ENCODE peak calls at places on chromosomes 13 and 19, in ten cellular contexts. One of them, this sample, is unnamed.

GRCh38 chr13:74077375-74077774 is 56.8 kb downstream of the KLF12 start:
- DNase-seq in CD8-positive, alpha-beta memory T cell: no peak
- DNase-seq in SJSA1: no peak
- DNase-seq in neural progenitor cell: no peak
- DNase-seq in ovary: no peak
- DNase-seq in RWPE1: no peak
- DNase-seq in dorsolateral prefrontal cortex: no peak
- DNase-seq in naive thymus-derived CD4-positive, alpha-beta T cell: no peak
- DNase-seq in effector memory CD4-positive, alpha-beta T cell: no peak
- DNase-seq in fibroblast of lung: no peak
- DNase-seq in this sample: no peak

GRCh38 chr13:86409466-86410241 is 610.4 kb upstream of the SLITRK6 start:
- DNase-seq in CD8-positive, alpha-beta memory T cell: no peak
- DNase-seq in SJSA1: no peak
- DNase-seq in neural progenitor cell: no peak
- DNase-seq in ovary: no peak
- DNase-seq in RWPE1: no peak
- DNase-seq in dorsolateral prefrontal cortex: no peak
- DNase-seq in naive thymus-derived CD4-positive, alpha-beta T cell: no peak
- DNase-seq in effector memory CD4-positive, alpha-beta T cell: no peak
- DNase-seq in fibroblast of lung: no peak
- DNase-seq in this sample: no peak

GRCh38 chr19:23351806-23352205 is 43.5 kb downstream of the ZNF91 start:
- DNase-seq in CD8-positive, alpha-beta memory T cell: no peak
- DNase-seq in SJSA1: no peak
- DNase-seq in neural progenitor cell: no peak
- DNase-seq in ovary: no peak
- DNase-seq in RWPE1: no peak
- DNase-seq in dorsolateral prefrontal cortex: no peak
- DNase-seq in naive thymus-derived CD4-positive, alpha-beta T cell: no peak
- DNase-seq in effector memory CD4-positive, alpha-beta T cell: no peak
- DNase-seq in fibroblast of lung: no peak
- DNase-seq in this sample: no peak

GRCh38 chr19:17522988-17523872 is 11.8 kb downstream of the PGLS start:
- DNase-seq in CD8-positive, alpha-beta memory T cell: peak
- DNase-seq in SJSA1: no peak
- DNase-seq in neural progenitor cell: no peak
- DNase-seq in ovary: no peak
- DNase-seq in RWPE1: no peak
- DNase-seq in dorsolateral prefrontal cortex: no peak
- DNase-seq in naive thymus-derived CD4-positive, alpha-beta T cell: peak
- DNase-seq in effector memory CD4-positive, alpha-beta T cell: no peak
- DNase-seq in fibroblast of lung: no peak
- DNase-seq in this sample: no peak

GRCh38 chr13:110409581-110409992 is 102.5 kb downstream of the COL4A2 start:
- DNase-seq in CD8-positive, alpha-beta memory T cell: no peak
- DNase-seq in SJSA1: peak
- DNase-seq in neural progenitor cell: no peak
- DNase-seq in ovary: no peak
- DNase-seq in RWPE1: no peak
- DNase-seq in dorsolateral prefrontal cortex: no peak
- DNase-seq in naive thymus-derived CD4-positive, alpha-beta T cell: no peak
- DNase-seq in effector memory CD4-positive, alpha-beta T cell: no peak
- DNase-seq in fibroblast of lung: peak
- DNase-seq in this sample: no peak

GRCh38 chr19:45231891-45232290 is 13.3 kb downstream of the EXOC3L2 start:
- DNase-seq in CD8-positive, alpha-beta memory T cell: no peak
- DNase-seq in SJSA1: no peak
- DNase-seq in neural progenitor cell: no peak
- DNase-seq in ovary: no peak
- DNase-seq in RWPE1: peak
- DNase-seq in dorsolateral prefrontal cortex: no peak
- DNase-seq in naive thymus-derived CD4-positive, alpha-beta T cell: no peak
- DNase-seq in effector memory CD4-positive, alpha-beta T cell: no peak
- DNase-seq in fibroblast of lung: no peak
- DNase-seq in this sample: peak

GRCh38 chr19:42088471-42089190 is 12.7 kb downstream of the ZNF574 start:
- DNase-seq in CD8-positive, alpha-beta memory T cell: no peak
- DNase-seq in SJSA1: peak
- DNase-seq in neural progenitor cell: no peak
- DNase-seq in ovary: no peak
- DNase-seq in RWPE1: no peak
- DNase-seq in dorsolateral prefrontal cortex: no peak
- DNase-seq in naive thymus-derived CD4-positive, alpha-beta T cell: no peak
- DNase-seq in effector memory CD4-positive, alpha-beta T cell: no peak
- DNase-seq in fibroblast of lung: peak
- DNase-seq in this sample: no peak

GRCh38 chr13:42498521-42498920 is 75.4 kb upstream of the TNFSF11 start:
- DNase-seq in CD8-positive, alpha-beta memory T cell: no peak
- DNase-seq in SJSA1: no peak
- DNase-seq in neural progenitor cell: no peak
- DNase-seq in ovary: no peak
- DNase-seq in RWPE1: no peak
- DNase-seq in dorsolateral prefrontal cortex: no peak
- DNase-seq in naive thymus-derived CD4-positive, alpha-beta T cell: no peak
- DNase-seq in effector memory CD4-positive, alpha-beta T cell: no peak
- DNase-seq in fibroblast of lung: no peak
- DNase-seq in this sample: no peak

DNA sequence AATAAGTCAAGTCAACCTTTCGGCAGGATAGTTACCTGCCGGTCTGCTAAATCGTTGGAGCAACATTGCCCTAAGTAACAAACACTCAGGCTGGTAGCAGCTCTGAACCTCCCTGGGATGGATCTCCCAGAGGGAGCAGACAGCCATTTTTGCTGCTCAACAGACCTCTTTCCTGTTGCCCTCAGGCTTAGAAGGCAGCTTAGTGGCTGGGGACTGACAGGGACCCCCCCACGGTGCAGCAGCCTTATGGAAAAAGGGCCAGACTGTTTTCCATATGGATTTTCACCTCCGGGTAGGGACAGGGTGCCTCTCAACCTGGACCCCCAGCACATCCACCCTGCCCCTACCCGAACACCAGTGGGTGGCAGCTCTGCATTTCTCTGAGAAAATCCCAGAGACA is 49.7 kb downstream of the UBL3 start:
- DNase-seq in CD8-positive, alpha-beta memory T cell: no peak
- DNase-seq in SJSA1: no peak
- DNase-seq in neural progenitor cell: peak
- DNase-seq in ovary: no peak
- DNase-seq in RWPE1: no peak
- DNase-seq in dorsolateral prefrontal cortex: no peak
- DNase-seq in naive thymus-derived CD4-positive, alpha-beta T cell: no peak
- DNase-seq in effector memory CD4-positive, alpha-beta T cell: no peak
- DNase-seq in fibroblast of lung: no peak
- DNase-seq in this sample: no peak
- H3K27ac ChIP-seq in CD8-positive, alpha-beta memory T cell: no peak
- H3K27ac ChIP-seq in SJSA1: no peak
- H3K27ac ChIP-seq in neural progenitor cell: no peak
- H3K27ac ChIP-seq in ovary: no peak
- H3K27ac ChIP-seq in RWPE1: no peak
- H3K27ac ChIP-seq in dorsolateral prefrontal cortex: no peak
- H3K27ac ChIP-seq in naive thymus-derived CD4-positive, alpha-beta T cell: no peak
- H3K27ac ChIP-seq in effector memory CD4-positive, alpha-beta T cell: no peak
- H3K27ac ChIP-seq in fibroblast of lung: no peak
- H3K27ac ChIP-seq in this sample: no peak

GRCh38 chr13:98206946-98207345 is 29.9 kb upstream of the RNF113B start:
- DNase-seq in CD8-positive, alpha-beta memory T cell: no peak
- DNase-seq in SJSA1: peak
- DNase-seq in neural progenitor cell: no peak
- DNase-seq in ovary: no peak
- DNase-seq in RWPE1: no peak
- DNase-seq in dorsolateral prefrontal cortex: no peak
- DNase-seq in naive thymus-derived CD4-positive, alpha-beta T cell: no peak
- DNase-seq in effector memory CD4-positive, alpha-beta T cell: no peak
- DNase-seq in fibroblast of lung: peak
- DNase-seq in this sample: no peak

GRCh38 chr13:98204546-98204945 is 27.5 kb upstream of the RNF113B start:
- DNase-seq in CD8-positive, alpha-beta memory T cell: no peak
- DNase-seq in SJSA1: no peak
- DNase-seq in neural progenitor cell: no peak
- DNase-seq in ovary: no peak
- DNase-seq in RWPE1: no peak
- DNase-seq in dorsolateral prefrontal cortex: no peak
- DNase-seq in naive thymus-derived CD4-positive, alpha-beta T cell: no peak
- DNase-seq in effector memory CD4-positive, alpha-beta T cell: no peak
- DNase-seq in fibroblast of lung: no peak
- DNase-seq in this sample: no peak

GRCh38 chr13:98208606-98209005 is 31.5 kb upstream of the RNF113B start:
- DNase-seq in CD8-positive, alpha-beta memory T cell: no peak
- DNase-seq in SJSA1: no peak
- DNase-seq in neural progenitor cell: no peak
- DNase-seq in ovary: no peak
- DNase-seq in RWPE1: no peak
- DNase-seq in dorsolateral prefrontal cortex: no peak
- DNase-seq in naive thymus-derived CD4-positive, alpha-beta T cell: no peak
- DNase-seq in effector memory CD4-positive, alpha-beta T cell: no peak
- DNase-seq in fibroblast of lung: no peak
- DNase-seq in this sample: no peak

GRCh38 chr13:98203641-98204326 is 26.7 kb upstream of the RNF113B start:
- DNase-seq in CD8-positive, alpha-beta memory T cell: no peak
- DNase-seq in SJSA1: no peak
- DNase-seq in neural progenitor cell: no peak
- DNase-seq in ovary: no peak
- DNase-seq in RWPE1: no peak
- DNase-seq in dorsolateral prefrontal cortex: no peak
- DNase-seq in naive thymus-derived CD4-positive, alpha-beta T cell: no peak
- DNase-seq in effector memory CD4-positive, alpha-beta T cell: no peak
- DNase-seq in fibroblast of lung: peak
- DNase-seq in this sample: no peak

DNA sequence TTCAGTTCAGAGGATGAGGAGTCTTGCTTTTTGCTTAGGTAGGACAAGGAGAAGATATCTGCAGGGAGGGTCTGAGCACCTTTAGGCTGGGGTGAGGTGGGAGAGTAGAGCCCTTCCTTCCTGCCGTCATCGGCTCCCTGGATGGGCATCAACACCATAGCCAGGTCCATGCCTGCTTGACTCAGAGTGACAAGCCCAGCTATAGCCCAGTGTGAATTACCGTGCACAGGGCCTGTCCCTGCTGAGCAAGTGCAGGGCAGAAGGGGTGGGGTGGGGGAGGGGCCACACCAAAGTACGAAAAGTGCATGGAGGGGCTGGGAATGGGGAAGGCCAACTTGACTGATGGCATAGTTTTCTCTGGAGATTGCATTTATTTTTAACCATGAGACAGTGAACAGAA is 30.3 kb upstream of the RNF113B start:
- DNase-seq in CD8-positive, alpha-beta memory T cell: no peak
- DNase-seq in SJSA1: peak
- DNase-seq in neural progenitor cell: no peak
- DNase-seq in ovary: no peak
- DNase-seq in RWPE1: no peak
- DNase-seq in dorsolateral prefrontal cortex: no peak
- DNase-seq in naive thymus-derived CD4-positive, alpha-beta T cell: no peak
- DNase-seq in effector memory CD4-positive, alpha-beta T cell: no peak
- DNase-seq in fibroblast of lung: peak
- DNase-seq in this sample: no peak
- H3K27ac ChIP-seq in CD8-positive, alpha-beta memory T cell: no peak
- H3K27ac ChIP-seq in SJSA1: peak
- H3K27ac ChIP-seq in neural progenitor cell: no peak
- H3K27ac ChIP-seq in ovary: no peak
- H3K27ac ChIP-seq in RWPE1: no peak
- H3K27ac ChIP-seq in dorsolateral prefrontal cortex: no peak
- H3K27ac ChIP-seq in naive thymus-derived CD4-positive, alpha-beta T cell: no peak
- H3K27ac ChIP-seq in effector memory CD4-positive, alpha-beta T cell: no peak
- H3K27ac ChIP-seq in fibroblast of lung: peak
- H3K27ac ChIP-seq in this sample: peak

DNA sequence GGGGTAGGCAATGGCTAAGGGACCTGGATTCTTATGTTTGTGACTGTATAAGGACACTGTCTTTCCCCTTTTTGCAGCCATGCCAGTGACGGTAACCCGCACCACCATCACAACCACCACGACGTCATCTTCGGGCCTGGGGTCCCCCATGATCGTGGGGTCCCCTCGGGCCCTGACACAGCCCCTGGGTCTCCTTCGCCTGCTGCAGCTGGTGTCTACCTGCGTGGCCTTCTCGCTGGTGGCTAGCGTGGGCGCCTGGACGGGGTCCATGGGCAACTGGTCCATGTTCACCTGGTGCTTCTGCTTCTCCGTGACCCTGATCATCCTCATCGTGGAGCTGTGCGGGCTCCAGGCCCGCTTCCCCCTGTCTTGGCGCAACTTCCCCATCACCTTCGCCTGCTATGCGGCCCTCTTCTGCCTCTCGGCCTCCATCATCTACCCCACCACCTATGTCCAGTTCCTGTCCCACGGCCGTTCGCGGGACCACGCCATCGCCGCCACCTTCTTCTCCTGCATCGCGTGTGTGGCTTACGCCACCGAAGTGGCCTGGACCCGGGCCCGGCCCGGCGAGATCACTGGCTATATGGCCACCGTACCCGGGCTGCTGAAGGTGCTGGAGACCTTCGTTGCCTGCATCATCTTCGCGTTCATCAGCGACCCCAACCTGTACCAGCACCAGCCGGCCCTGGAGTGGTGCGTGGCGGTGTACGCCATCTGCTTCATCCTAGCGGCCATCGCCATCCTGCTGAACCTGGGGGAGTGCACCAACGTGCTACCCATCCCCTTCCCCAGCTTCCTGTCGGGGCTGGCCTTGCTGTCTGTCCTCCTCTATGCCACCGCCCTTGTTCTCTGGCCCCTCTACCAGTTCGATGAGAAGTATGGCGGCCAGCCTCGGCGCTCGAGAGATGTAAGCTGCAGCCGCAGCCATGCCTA is 6.0 kb downstream of the MYADM start:
- DNase-seq in CD8-positive, alpha-beta memory T cell: peak
- DNase-seq in SJSA1: no peak
- DNase-seq in neural progenitor cell: no peak
- DNase-seq in ovary: no peak
- DNase-seq in RWPE1: no peak
- DNase-seq in dorsolateral prefrontal cortex: no peak
- DNase-seq in naive thymus-derived CD4-positive, alpha-beta T cell: no peak
- DNase-seq in effector memory CD4-positive, alpha-beta T cell: no peak
- DNase-seq in fibroblast of lung: no peak
- DNase-seq in this sample: no peak
- H3K27ac ChIP-seq in CD8-positive, alpha-beta memory T cell: no peak
- H3K27ac ChIP-seq in SJSA1: no peak
- H3K27ac ChIP-seq in neural progenitor cell: no peak
- H3K27ac ChIP-seq in ovary: no peak
- H3K27ac ChIP-seq in RWPE1: peak
- H3K27ac ChIP-seq in dorsolateral prefrontal cortex: no peak
- H3K27ac ChIP-seq in naive thymus-derived CD4-positive, alpha-beta T cell: peak
- H3K27ac ChIP-seq in effector memory CD4-positive, alpha-beta T cell: no peak
- H3K27ac ChIP-seq in fibroblast of lung: no peak
- H3K27ac ChIP-seq in this sample: no peak

GRCh38 chr19:30449191-30449590 is 77.0 kb downstream of the ZNF536 start:
- DNase-seq in CD8-positive, alpha-beta memory T cell: no peak
- DNase-seq in SJSA1: no peak
- DNase-seq in neural progenitor cell: no peak
- DNase-seq in ovary: no peak
- DNase-seq in RWPE1: no peak
- DNase-seq in dorsolateral prefrontal cortex: no peak
- DNase-seq in naive thymus-derived CD4-positive, alpha-beta T cell: no peak
- DNase-seq in effector memory CD4-positive, alpha-beta T cell: no peak
- DNase-seq in fibroblast of lung: no peak
- DNase-seq in this sample: no peak

GRCh38 chr19:30450101-30450500 is 77.9 kb downstream of the ZNF536 start:
- DNase-seq in CD8-positive, alpha-beta memory T cell: no peak
- DNase-seq in SJSA1: no peak
- DNase-seq in neural progenitor cell: peak
- DNase-seq in ovary: peak
- DNase-seq in RWPE1: no peak
- DNase-seq in dorsolateral prefrontal cortex: peak
- DNase-seq in naive thymus-derived CD4-positive, alpha-beta T cell: no peak
- DNase-seq in effector memory CD4-positive, alpha-beta T cell: no peak
- DNase-seq in fibroblast of lung: peak
- DNase-seq in this sample: no peak

GRCh38 chr19:30450945-30451344 is 78.8 kb downstream of the ZNF536 start:
- DNase-seq in CD8-positive, alpha-beta memory T cell: no peak
- DNase-seq in SJSA1: no peak
- DNase-seq in neural progenitor cell: peak
- DNase-seq in ovary: no peak
- DNase-seq in RWPE1: no peak
- DNase-seq in dorsolateral prefrontal cortex: no peak
- DNase-seq in naive thymus-derived CD4-positive, alpha-beta T cell: no peak
- DNase-seq in effector memory CD4-positive, alpha-beta T cell: no peak
- DNase-seq in fibroblast of lung: no peak
- DNase-seq in this sample: no peak

GRCh38 chr19:30448386-30449130 is 76.4 kb downstream of the ZNF536 start:
- DNase-seq in CD8-positive, alpha-beta memory T cell: no peak
- DNase-seq in SJSA1: no peak
- DNase-seq in neural progenitor cell: peak
- DNase-seq in ovary: no peak
- DNase-seq in RWPE1: no peak
- DNase-seq in dorsolateral prefrontal cortex: no peak
- DNase-seq in naive thymus-derived CD4-positive, alpha-beta T cell: no peak
- DNase-seq in effector memory CD4-positive, alpha-beta T cell: no peak
- DNase-seq in fibroblast of lung: no peak
- DNase-seq in this sample: no peak

GRCh38 chr19:30449673-30450072 is 77.5 kb downstream of the ZNF536 start:
- DNase-seq in CD8-positive, alpha-beta memory T cell: no peak
- DNase-seq in SJSA1: no peak
- DNase-seq in neural progenitor cell: peak
- DNase-seq in ovary: no peak
- DNase-seq in RWPE1: no peak
- DNase-seq in dorsolateral prefrontal cortex: no peak
- DNase-seq in naive thymus-derived CD4-positive, alpha-beta T cell: no peak
- DNase-seq in effector memory CD4-positive, alpha-beta T cell: no peak
- DNase-seq in fibroblast of lung: peak
- DNase-seq in this sample: no peak
- H3K27ac ChIP-seq in CD8-positive, alpha-beta memory T cell: no peak
- H3K27ac ChIP-seq in SJSA1: no peak
- H3K27ac ChIP-seq in neural progenitor cell: no peak
- H3K27ac ChIP-seq in ovary: no peak
- H3K27ac ChIP-seq in RWPE1: no peak
- H3K27ac ChIP-seq in dorsolateral prefrontal cortex: no peak
- H3K27ac ChIP-seq in naive thymus-derived CD4-positive, alpha-beta T cell: no peak
- H3K27ac ChIP-seq in effector memory CD4-positive, alpha-beta T cell: no peak
- H3K27ac ChIP-seq in fibroblast of lung: no peak
- H3K27ac ChIP-seq in this sample: no peak

This sample was measured in epithelial cell of prostate.